ENCODE peak calls at places on chromosomes 11 and 22, in six cellular contexts. A is PC-9; J is CD8-positive, alpha-beta T cell; G is upper lobe of right lung; V is HFF-Myc; K is cardiac fibroblast. S is an unnamed sample.

GRCh38 chr22:33747576-33748180 is 172.6 kb downstream of the LARGE1 start:
- DNase-seq in A (peak; percentile 5), V (no peak), G (no peak), J (no peak), K (no peak), S (no peak)

GRCh38 chr11:13260196-13260962 is 17.2 kb upstream of the BMAL1 start:
- DNase-seq in G (no peak), V (no peak), K (no peak), A (no peak), J (no peak), S (no peak)

GRCh38 chr11:82929121-82929520 is 27.6 kb downstream of the DDIAS start:
- DNase-seq in A (no peak), G (no peak), K (no peak), J (no peak), V (no peak), S (no peak)

GRCh38 chr11:64673279-64673678 is 49.7 kb downstream of the NRXN2 start:
- DNase-seq in J (no peak), G (no peak), K (no peak), A (no peak), V (no peak), S (no peak)

GRCh38 chr11:76131585-76131984 is 74.7 kb downstream of the WNT11 start:
- DNase-seq in K (peak; percentile 31), V (no peak), G (no peak), A (no peak), J (no peak), S (no peak)

GRCh38 chr11:75342231-75342918 is 9.1 kb downstream of the ARRB1 start:
- DNase-seq in A (no peak), G (no peak), V (no peak), K (no peak), J (no peak), S (no peak)

GRCh38 chr22:44047891-44048301 is 23.8 kb downstream of the PARVB start:
- DNase-seq in G (no peak), V (no peak), A (no peak), K (no peak), J (no peak), S (no peak)

GRCh38 chr11:95599959-95600586 is 189.5 kb downstream of the FAM76B start:
- DNase-seq in V (no peak), K (no peak), J (no peak), A (no peak), G (no peak), S (no peak)

GRCh38 chr11:45383229-45383628 is 97.1 kb upstream of the SYT13 start:
- DNase-seq in J (no peak), A (no peak), K (peak; percentile 61), G (peak; percentile 40), V (no peak), S (peak; percentile 29)

GRCh38 chr11:116835791-116836647 is 1.4 kb downstream of the APOA1 start:
- DNase-seq in K (peak; percentile 99), J (peak; percentile 87), G (peak; percentile 96), A (peak; percentile 79), V (peak; percentile 72), S (peak; percentile 98)

GRCh38 chr11:126646701-126647209 is 291.3 kb downstream of the ST3GAL4 start:
- DNase-seq in K (peak; percentile 6), G (no peak), A (no peak), J (no peak), V (no peak), S (no peak)

GRCh38 chr22:38802671-38803121 is 8.8 kb upstream of the DNAL4 start:
- DNase-seq in J (no peak), G (no peak), A (peak; percentile 87), K (peak; percentile 92), V (peak; percentile 75), S (peak; percentile 95)

GRCh38 chr22:49091451-49091850 is 736.2 kb downstream of the BRD1 start:
- DNase-seq in J (no peak), V (no peak), G (no peak), K (no peak), A (no peak), S (no peak)

GRCh38 chr11:65558785-65559509 is 788 bp upstream of the LTBP3 start:
- DNase-seq in G (no peak), V (no peak), K (peak; percentile 71), A (no peak), J (peak; percentile 8), S (peak; percentile 36)

GRCh38 chr11:119254239-119254638 is 48.1 kb downstream of the CBL start:
- DNase-seq in J (peak; percentile 21), V (no peak), A (no peak), K (no peak), G (no peak), S (no peak)

GRCh38 chr22:32354360-32355351 is 3.0 kb upstream of the RFPL3 start:
- DNase-seq in V (peak; percentile 22), K (peak; percentile 31), G (no peak), J (no peak), A (no peak), S (peak; percentile 55)

GRCh38 chr11:33684003-33684715 is 16.5 kb downstream of the C11orf91 start:
- DNase-seq in J (no peak), V (no peak), A (no peak), K (no peak), G (no peak), S (no peak)

GRCh38 chr11:131909426-131910200 is 539.2 kb downstream of the NTM start:
- DNase-seq in J (no peak), G (no peak), V (no peak), A (no peak), K (no peak), S (no peak)

GRCh38 chr11:83087035-83087434 is 15.3 kb upstream of the RAB30 start:
- DNase-seq in J (no peak), A (no peak), V (no peak), K (peak; percentile 21), G (no peak), S (no peak)

GRCh38 chr22:19998991-19999820 is 17.4 kb downstream of the ARVCF start:
- DNase-seq in K (no peak), G (no peak), A (no peak), V (no peak), J (peak; percentile 5), S (no peak)

GRCh38 chr11:75554258-75555022 is 7.6 kb upstream of the SERPINH1 start:
- DNase-seq in V (peak; percentile 100), G (peak; percentile 85), J (no peak), K (peak; percentile 100), A (no peak), S (peak; percentile 100)

GRCh38 chr22:33726294-33726711 is 194.0 kb downstream of the LARGE1 start:
- DNase-seq in V (peak; percentile 66), G (no peak), A (no peak), J (no peak), K (peak; percentile 42), S (peak; percentile 54)

DNA sequence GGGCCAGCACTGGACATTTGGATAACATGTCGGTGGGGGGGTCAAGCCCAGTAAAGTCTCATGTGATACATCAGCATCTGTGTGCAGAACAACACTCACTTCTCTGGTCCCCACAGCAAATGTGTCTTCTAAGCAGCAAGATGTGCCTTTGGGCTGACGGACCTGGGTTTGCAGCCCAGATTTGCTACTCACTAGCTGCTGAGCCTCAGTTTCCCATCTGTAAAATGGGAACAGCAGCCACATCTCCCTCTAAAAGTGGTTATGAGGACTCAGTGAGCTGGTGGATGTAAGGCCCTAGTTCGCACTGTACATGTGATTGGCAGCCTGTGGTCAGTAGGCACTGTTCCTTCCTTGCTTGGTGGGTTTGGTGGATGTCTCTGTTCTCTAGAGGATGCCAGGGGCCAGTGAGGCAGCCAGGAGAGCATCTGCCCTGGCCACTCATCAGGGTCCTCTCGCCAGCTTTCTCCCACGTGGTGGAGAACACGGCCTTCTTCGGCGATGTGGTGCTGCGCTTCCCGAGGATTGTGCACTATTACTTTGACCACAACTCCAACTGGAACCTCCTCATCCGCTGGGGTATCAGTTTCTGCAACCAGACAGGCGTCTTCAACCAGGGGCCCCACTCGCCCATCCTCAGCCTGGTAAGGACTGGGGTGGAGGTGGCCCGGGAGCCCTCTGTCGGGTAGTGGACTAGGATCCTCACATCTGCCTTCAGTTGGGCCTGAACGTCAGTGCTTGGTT is 12.5 kb downstream of the CCDC134 start:
- DNase-seq in K (no peak), A (no peak), V (no peak), J (no peak), G (no peak), S (no peak)
- H3K4me3 ChIP-seq in K (no peak overlapping the region), A (no peak overlapping the region), V (no peak overlapping the region), J (no peak overlapping the region), G (no peak overlapping the region), S (no peak overlapping the region)

GRCh38 chr11:6474423-6474792 is 667 bp upstream of the TRIM3 start:
- DNase-seq in G (no peak), J (no peak), A (no peak), K (no peak), V (no peak), S (no peak)

GRCh38 chr11:6474806-6475500 is 1.2 kb upstream of the TRIM3 start:
- DNase-seq in A (no peak), G (no peak), V (no peak), J (no peak), K (no peak), S (no peak)

GRCh38 chr11:6475936-6476335 is 2.2 kb upstream of the TRIM3 start:
- DNase-seq in G (no peak), J (no peak), V (no peak), A (no peak), K (no peak), S (no peak)

GRCh38 chr11:6472934-6473333 is 807 bp downstream of the TRIM3 start:
- DNase-seq in V (no peak), G (no peak), J (no peak), A (no peak), K (no peak), S (no peak)

GRCh38 chr11:6473481-6474422 is at the start of gene TRIM3:
- DNase-seq in K (peak; percentile 94), G (peak; percentile 97), V (peak; percentile 59), A (peak; percentile 78), J (peak; percentile 64), S (peak; percentile 86)
- TF ChIP-seq CTCF in K (peak; percentile 27), G (peak; percentile 24), V (peak; percentile 35), A (peak; percentile 22), J (no peak), S (peak; percentile 42)

GRCh38 chr11:4641501-4641900 is 2.3 kb upstream of the OR51E1 start:
- DNase-seq in G (no peak), V (no peak), K (no peak), J (no peak), A (no peak), S (no peak)

GRCh38 chr11:4637662-4638047 is 378 bp downstream of the OR51D1 start:
- DNase-seq in J (no peak), V (no peak), K (no peak), A (no peak), G (no peak), S (no peak)

GRCh38 chr11:4636136-4636535 is 1.1 kb upstream of the OR51D1 start:
- DNase-seq in A (no peak), G (no peak), K (no peak), V (no peak), J (no peak), S (no peak)

GRCh38 chr11:4639931-4640330 is 2.7 kb downstream of the OR51D1 start:
- DNase-seq in K (no peak), V (no peak), J (no peak), A (no peak), G (no peak), S (no peak)

GRCh38 chr11:4636962-4637661 is at the start of gene OR51D1:
- DNase-seq in J (peak; percentile 61), A (peak; percentile 24), G (peak; percentile 79), V (peak; percentile 22), K (peak; percentile 77), S (peak; percentile 77)
- H3K4me3 ChIP-seq in J (peak within 1 kb of the TSS; percentile 37), A (no peak within 1 kb of the TSS), G (no peak within 1 kb of the TSS), V (no peak within 1 kb of the TSS), K (no peak within 1 kb of the TSS), S (no peak within 1 kb of the TSS)

GRCh38 chr11:3046190-3046589 is 11.0 kb downstream of the CARS1 start:
- DNase-seq in G (no peak), K (no peak), V (no peak), A (no peak), J (no peak), S (no peak)
- TF ChIP-seq CTCF in G (no peak), K (peak; percentile 32), V (peak; percentile 16), A (no peak), J (no peak), S (peak; percentile 22)